ENCODE peak calls at places on chromosomes 16 and 17, in nine cellular contexts. G is NCI-H1417 treated with DMSO at 0.1 percent for 48 hours; B is D721Med; F is right atrium auricular region; J is activated CD4-positive, alpha-beta T cell treated with anti-CD3 and anti-CD28 coated beads for 36 hours; M is dorsolateral prefrontal cortex; Y is EL; H is kidney glomerular epithelial cell; A is stimulated activated CD8-positive, alpha-beta memory T cell treated with anti-CD3 and anti-CD28 coated beads, Interleukin-2, amount 100 ng/mL, for 1 hour. R is an unnamed sample.

GRCh38 chr16:11901091-11901490 is 14.7 kb downstream of the GSPT1 start:
- DNase-seq in G (no peak), B (no peak), F (no peak), J (no peak), M (no peak), Y (peak), H (no peak), A (no peak), R (no peak)

GRCh38 chr17:83203472-83204221 is 124.2 kb downstream of the METRNL start:
- DNase-seq in G (no peak), B (no peak), F (peak), J (peak), M (peak), Y (no peak), H (no peak), A (no peak), R (no peak)

GRCh38 chr17:39486242-39486641 is 25.0 kb downstream of the CDK12 start:
- DNase-seq in G (no peak), B (no peak), F (no peak), J (no peak), M (no peak), Y (peak), H (no peak), A (no peak), R (peak)

GRCh38 chr16:1903845-1904820 is 14.1 kb downstream of the HS3ST6 start:
- DNase-seq in G (peak), B (no peak), F (no peak), J (no peak), M (no peak), Y (no peak), H (no peak), A (no peak), R (no peak)

GRCh38 chr17:73706858-73707257 is 62.6 kb upstream of the SDK2 start:
- DNase-seq in G (peak), B (no peak), F (no peak), J (no peak), M (no peak), Y (no peak), H (no peak), A (no peak), R (no peak)

GRCh38 chr16:19502395-19503131 is 19.3 kb downstream of the GDE1 start:
- DNase-seq in G (peak), B (no peak), F (peak), J (peak), M (peak), Y (peak), H (peak), A (peak), R (peak)

GRCh38 chr17:4426499-4427208 is 7.1 kb upstream of the SPNS3 start:
- DNase-seq in G (no peak), B (no peak), F (no peak), J (no peak), M (no peak), Y (no peak), H (no peak), A (no peak), R (no peak)

GRCh38 chr16:85291302-85292148 is 179.3 kb upstream of the CIBAR2 start:
- DNase-seq in G (no peak), B (no peak), F (no peak), J (no peak), M (peak), Y (no peak), H (no peak), A (no peak), R (peak)

GRCh38 chr17:4040784-4041183 is 76.5 kb upstream of the ATP2A3 start:
- DNase-seq in G (no peak), B (no peak), F (no peak), J (no peak), M (no peak), Y (no peak), H (no peak), A (no peak), R (peak)

GRCh38 chr17:77203436-77203835 is 62.7 kb downstream of the SEC14L1 start:
- DNase-seq in G (no peak), B (no peak), F (no peak), J (no peak), M (peak), Y (no peak), H (no peak), A (no peak), R (no peak)

GRCh38 chr17:41615454-41615853 is 2.9 kb upstream of the KRT16 start:
- DNase-seq in G (no peak), B (no peak), F (no peak), J (no peak), M (no peak), Y (no peak), H (peak), A (no peak), R (peak)

GRCh38 chr17:47949197-47949759 is 7.9 kb downstream of the PNPO start:
- DNase-seq in G (peak), B (peak), F (peak), J (peak), M (peak), Y (peak), H (peak), A (peak), R (peak)

GRCh38 chr17:67376509-67376891 is 581 bp upstream of the PITPNC1 start:
- DNase-seq in G (no peak), B (no peak), F (no peak), J (peak), M (no peak), Y (peak), H (peak), A (no peak), R (no peak)